ENCODE peak calls at places on chromosomes 3 and 15, in four cellular contexts. X is K562, D is GM12878, Y is HL-60. V is an unnamed sample.

GRCh38 chr3:143548449-143548848 is 299.8 kb downstream of the SLC9A9 start:
- DNase-seq in X (no peak), D (no peak), Y (no peak), V (no peak)

GRCh38 chr3:197484204-197484901 is 71.4 kb downstream of the BDH1 start:
- DNase-seq in X (no peak), D (no peak), Y (no peak), V (no peak)

GRCh38 chr3:125150525-125151436 is 61.8 kb downstream of the SLC12A8 start:
- DNase-seq in X (peak), D (no peak), Y (peak), V (no peak)

GRCh38 chr3:59085976-59086375 is 36.2 kb upstream of the CFAP20DC start:
- DNase-seq in X (no peak), D (no peak), Y (no peak), V (no peak)

GRCh38 chr3:193134895-193135294 is 106.1 kb upstream of the PLAAT1 start:
- DNase-seq in X (no peak), D (no peak), Y (no peak), V (no peak)

GRCh38 chr3:55604414-55604813 is 117.3 kb upstream of the WNT5A start:
- DNase-seq in X (no peak), D (no peak), Y (no peak), V (no peak)

GRCh38 chr3:78154521-78155186 is 1114.8 kb downstream of the ROBO2 start:
- DNase-seq in X (no peak), D (no peak), Y (no peak), V (no peak)

GRCh38 chr15:98873441-98874218 is 134.0 kb downstream of the PGPEP1L start:
- DNase-seq in X (no peak), D (no peak), Y (peak), V (no peak)

GRCh38 chr3:183777016-183777618 is 48.3 kb downstream of the MAP6D1 start:
- DNase-seq in X (no peak), D (no peak), Y (no peak), V (no peak)

GRCh38 chr3:171142985-171143384 is 116.5 kb upstream of the SLC2A2 start:
- DNase-seq in X (no peak), D (no peak), Y (no peak), V (no peak)

GRCh38 chr3:76842232-76842631 is 197.7 kb upstream of the ROBO2 start:
- DNase-seq in X (no peak), D (no peak), Y (no peak), V (no peak)

GRCh38 chr3:171064461-171064860 is 37.9 kb upstream of the SLC2A2 start:
- DNase-seq in X (no peak), D (no peak), Y (no peak), V (no peak)

GRCh38 chr3:115194461-115194860 is 47.4 kb upstream of the ZBTB20 start:
- DNase-seq in X (no peak), D (no peak), Y (no peak), V (no peak)

GRCh38 chr15:70799667-70800450 is 36.5 kb upstream of the UACA start:
- DNase-seq in X (no peak), D (no peak), Y (no peak), V (no peak)

GRCh38 chr15:95371664-95372063 is 958.8 kb upstream of the NR2F2 start:
- DNase-seq in X (peak), D (no peak), Y (no peak), V (no peak)

GRCh38 chr3:49171775-49172500 is 540 bp downstream of the KLHDC8B start:
- DNase-seq in X (no peak), D (no peak), Y (no peak), V (no peak)

GRCh38 chr3:50254577-50255250 is 14.2 kb upstream of the SEMA3B start:
- DNase-seq in X (no peak), D (no peak), Y (peak), V (no peak)

GRCh38 chr15:69060744-69061143 is 46.2 kb downstream of the NOX5 start:
- DNase-seq in X (no peak), D (no peak), Y (no peak), V (no peak)

GRCh38 chr15:95296626-95297025 is 1033.9 kb upstream of the NR2F2 start:
- DNase-seq in X (no peak), D (no peak), Y (no peak), V (no peak)

GRCh38 chr3:116951610-116952009 is 242.0 kb downstream of the TUSC7 start:
- DNase-seq in X (no peak), D (no peak), Y (no peak), V (no peak)

GRCh38 chr15:77825143-77825542 is 192.4 kb upstream of the LINGO1 start:
- DNase-seq in X (no peak), D (no peak), Y (no peak), V (no peak)

GRCh38 chr3:63279442-63279841 is 1.3 kb downstream of the SYNPR start:
- DNase-seq in X (no peak), D (no peak), Y (no peak), V (no peak)

GRCh38 chr3:168094877-168095610 is 680 bp downstream of the GOLIM4 start:
- DNase-seq in X (peak), D (peak), Y (peak), V (peak)

GRCh38 chr3:66472313-66473134 is 28.3 kb downstream of the LRIG1 start:
- DNase-seq in X (no peak), D (peak), Y (no peak), V (peak)

GRCh38 chr3:156677120-156677479 is 2.7 kb downstream of the TIPARP start:
- DNase-seq in X (no peak), D (no peak), Y (no peak), V (no peak)

GRCh38 chr3:194386610-194387009 is 12.5 kb downstream of the GP5 start:
- DNase-seq in X (no peak), D (no peak), Y (no peak), V (no peak)

GRCh38 chr3:47685037-47685436 is 96.7 kb downstream of the SMARCC1 start:
- DNase-seq in X (no peak), D (no peak), Y (no peak), V (no peak)

GRCh38 chr15:98684441-98684840 is 36.1 kb downstream of the IGF1R start:
- DNase-seq in X (no peak), D (no peak), Y (peak), V (no peak)

GRCh38 chr3:125028657-125029056 is 27.1 kb downstream of the HEG1 start:
- DNase-seq in X (no peak), D (no peak), Y (no peak), V (no peak)

GRCh38 chr15:34275154-34275553 is 50.3 kb downstream of the EMC4 start:
- DNase-seq in X (no peak), D (no peak), Y (no peak), V (no peak)

GRCh38 chr3:25474000-25474399 is 45.9 kb downstream of the RARB start:
- DNase-seq in X (no peak), D (no peak), Y (no peak), V (no peak)

GRCh38 chr15:66647358-66647757 is 54.7 kb upstream of the SMAD6 start:
- DNase-seq in X (no peak), D (no peak), Y (no peak), V (no peak)

GRCh38 chr15:68334661-68335124 is 57.1 kb downstream of the FEM1B start:
- DNase-seq in X (no peak), D (no peak), Y (no peak), V (no peak)

GRCh38 chr15:98946301-98947255 is 61.0 kb downstream of the PGPEP1L start:
- DNase-seq in X (no peak), D (no peak), Y (no peak), V (no peak)

GRCh38 chr3:194256040-194256945 is 94.8 kb downstream of the CPN2 start:
- DNase-seq in X (peak), D (no peak), Y (no peak), V (no peak)

GRCh38 chr3:173037840-173038483 is 103.1 kb downstream of the SPATA16 start:
- DNase-seq in X (peak), D (no peak), Y (no peak), V (no peak)

GRCh38 chr3:27431116-27431515 is 53.1 kb downstream of the SLC4A7 start:
- DNase-seq in X (no peak), D (no peak), Y (no peak), V (no peak)
- TF ChIP-seq POLR2AphosphoS5 in X (no peak), D (no peak), Y (no peak), V (no peak)

DNA sequence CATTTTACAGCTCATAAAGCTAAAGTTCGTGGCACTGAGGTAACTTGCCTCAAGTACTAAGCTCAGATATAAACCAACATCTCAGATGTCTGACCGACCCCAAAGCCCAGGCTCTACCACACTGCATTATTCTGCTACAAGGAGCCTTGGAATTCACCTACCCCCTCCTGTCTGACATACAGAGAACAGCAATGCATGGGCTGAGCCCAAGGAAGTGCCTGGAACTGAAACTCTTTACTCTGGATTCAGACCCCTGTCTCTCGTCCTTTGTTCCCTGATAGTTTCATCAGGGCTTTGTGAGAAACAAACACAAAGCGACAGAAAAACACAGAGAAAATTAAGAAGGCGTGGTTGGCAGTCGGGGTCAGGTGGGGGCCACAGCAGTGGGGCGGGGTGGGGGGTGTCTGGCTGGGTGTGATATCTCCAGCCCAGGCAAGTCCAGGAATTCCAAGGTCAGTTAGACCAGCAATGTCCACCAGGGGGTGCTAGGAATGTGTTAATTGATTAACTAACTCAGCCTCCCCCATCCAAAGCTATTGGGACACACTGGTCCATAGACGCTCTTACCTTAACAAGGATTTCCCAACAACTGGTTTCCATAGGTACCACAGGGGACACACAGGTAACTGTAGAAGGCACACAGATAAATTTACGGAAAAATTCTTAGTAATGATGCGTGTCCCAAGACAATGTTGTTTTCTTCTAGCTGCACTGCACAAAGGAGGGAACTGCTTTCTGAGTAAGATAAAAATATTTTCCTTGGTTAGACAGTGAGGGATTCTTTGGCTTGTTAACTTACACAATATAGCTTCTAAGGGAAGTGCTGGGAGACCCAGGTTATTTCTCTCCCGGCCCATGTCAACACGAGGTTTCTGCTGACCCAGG is 18.8 kb upstream of the SSUH2 start:
- DNase-seq in X (peak), D (peak), Y (peak), V (peak)
- TF ChIP-seq SPI1 in X (no peak), D (no peak), Y (no peak), V (no peak)

GRCh38 chr15:59190291-59190690 is 16.4 kb upstream of the LDHAL6B start:
- DNase-seq in X (no peak), D (no peak), Y (no peak), V (no peak)
- TF ChIP-seq POLR2AphosphoS5 in X (no peak), D (no peak), Y (no peak), V (peak)

DNA sequence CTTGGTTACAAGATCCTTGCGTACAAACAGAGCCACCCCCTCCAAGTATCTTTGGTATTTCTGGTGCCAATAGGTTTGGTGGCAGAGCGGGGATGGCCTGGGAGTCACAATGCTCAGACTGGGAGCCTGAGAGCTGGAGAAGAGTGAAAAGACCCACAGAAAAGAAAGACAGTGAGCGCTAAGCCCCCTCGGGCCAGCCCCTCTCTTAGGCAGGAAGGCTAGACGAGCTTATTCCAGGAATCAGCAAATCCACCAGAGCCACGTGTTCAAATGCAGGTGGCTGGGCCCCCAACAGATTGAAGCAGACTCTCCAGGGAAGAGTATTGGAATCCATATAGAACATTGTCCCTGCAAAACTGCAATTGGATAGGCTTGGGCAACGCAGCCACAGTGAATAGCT is 2.6 kb downstream of the IQSEC1 start:
- DNase-seq in X (no peak), D (no peak), Y (no peak), V (no peak)
- TF ChIP-seq SPI1 in X (no peak), D (no peak), Y (no peak), V (no peak)